ENCODE peak calls at places on chromosomes 16 and 17, in five cellular contexts. X is GM12865, F is epithelial cell of esophagus, P is lung, D is breast epithelium. J is an unnamed sample.
A peak's percentile ranks its signal among the peaks of the same experiment; 100 is the strongest.

GRCh38 chr16:88424536-88425230 is 28.4 kb upstream of the ZFPM1 start:
- DNase-seq in X (no peak), F (peak; percentile 15), P (no peak), D (no peak), J (no peak)

GRCh38 chr17:79950711-79951110 is 85.0 kb downstream of the TBC1D16 start:
- DNase-seq in X (no peak), F (no peak), P (no peak), D (peak; percentile 24), J (no peak)

GRCh38 chr16:65875362-65876199 is 490.9 kb upstream of the CDH5 start:
- DNase-seq in X (peak; percentile 23), F (peak; percentile 11), P (no peak), D (no peak), J (no peak)

GRCh38 chr17:36485805-36486203 is 677 bp upstream of the ZNHIT3 start:
- DNase-seq in X (peak; percentile 41), F (no peak), P (no peak), D (no peak), J (no peak)

GRCh38 chr16:52069866-52070265 is 477.1 kb downstream of the TOX3 start:
- DNase-seq in X (no peak), F (peak; percentile 54), P (no peak), D (no peak), J (peak; percentile 32)

GRCh38 chr16:8736123-8736680 is 61.2 kb downstream of the TMEM186 start:
- DNase-seq in X (no peak), F (no peak), P (no peak), D (no peak), J (no peak)

GRCh38 chr17:1882836-1883235 is 53.0 kb downstream of the RPA1 start:
- DNase-seq in X (peak; percentile 55), F (peak; percentile 46), P (no peak), D (no peak), J (no peak)

GRCh38 chr17:17892009-17892408 is 55.2 kb upstream of the SREBF1 start:
- DNase-seq in X (no peak), F (no peak), P (no peak), D (no peak), J (no peak)

GRCh38 chr17:32519769-32520701 is 33.2 kb downstream of the CDK5R1 start:
- DNase-seq in X (peak; percentile 65), F (peak; percentile 63), P (no peak), D (no peak), J (no peak)

GRCh38 chr17:4584125-4584834 is at the start of gene SMTNL2:
- DNase-seq in X (no peak), F (no peak), P (no peak), D (no peak), J (no peak)

GRCh38 chr17:4585203-4585939 is 1.0 kb downstream of the SMTNL2 start:
- DNase-seq in X (no peak), F (no peak), P (no peak), D (no peak), J (no peak)

GRCh38 chr17:4583796-4584124 is 569 bp upstream of the SMTNL2 start:
- DNase-seq in X (no peak), F (no peak), P (no peak), D (no peak), J (no peak)

GRCh38 chr17:4586043-4586442 is 1.7 kb downstream of the SMTNL2 start:
- DNase-seq in X (no peak), F (no peak), P (no peak), D (no peak), J (no peak)

GRCh38 chr17:4584835-4585187 is 482 bp downstream of the SMTNL2 start:
- DNase-seq in X (no peak), F (no peak), P (no peak), D (no peak), J (no peak)
- H3K4me3 ChIP-seq in X (no peak overlapping the region), F (no peak overlapping the region), P (no peak overlapping the region), D (peak overlapping the region; percentile 56), J (no peak overlapping the region)

GRCh38 chr17:41919840-41920579 is 1.3 kb upstream of the ACLY start:
- DNase-seq in X (no peak), F (peak; percentile 47), P (peak; percentile 59), D (no peak), J (peak; percentile 52)

GRCh38 chr17:41919165-41919817 is 540 bp upstream of the ACLY start:
- DNase-seq in X (no peak), F (peak; percentile 67), P (no peak), D (peak; percentile 59), J (peak; percentile 37)

GRCh38 chr17:41918392-41919164 is at the start of gene ACLY:
- DNase-seq in X (peak; percentile 97), F (peak; percentile 98), P (peak; percentile 97), D (peak; percentile 96), J (peak; percentile 88)

GRCh38 chr17:41917192-41917591 is 1.6 kb downstream of the ACLY start:
- DNase-seq in X (no peak), F (peak; percentile 34), P (no peak), D (no peak), J (peak; percentile 81)

DNA sequence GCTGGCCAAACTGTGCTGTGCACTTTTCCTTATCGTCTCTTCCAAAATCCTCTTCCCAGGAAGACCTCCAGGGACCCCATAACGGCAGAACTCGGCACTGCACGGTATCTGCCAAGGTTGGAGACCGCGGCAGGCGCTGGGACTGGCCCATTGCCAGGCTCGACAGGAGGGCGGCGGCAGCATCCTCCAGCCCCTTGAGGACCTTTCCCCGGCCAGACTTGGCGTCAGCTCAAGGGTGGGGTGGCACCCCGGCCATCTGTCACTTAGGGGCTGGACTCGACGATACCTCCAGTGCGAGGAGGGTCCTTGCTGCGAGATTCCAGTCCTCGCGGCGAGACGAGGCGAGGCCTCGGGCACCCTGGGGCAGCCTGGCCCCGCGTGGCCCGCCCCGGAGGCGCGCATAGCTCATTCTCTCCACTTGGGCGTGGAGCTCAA is 777 bp downstream of the ACLY start:
- DNase-seq in X (peak; percentile 49), F (peak; percentile 36), P (peak; percentile 60), D (peak; percentile 60), J (no peak)
- TF ChIP-seq CTCF in X (no peak), F (no peak), P (no peak), D (no peak), J (no peak)

DNA sequence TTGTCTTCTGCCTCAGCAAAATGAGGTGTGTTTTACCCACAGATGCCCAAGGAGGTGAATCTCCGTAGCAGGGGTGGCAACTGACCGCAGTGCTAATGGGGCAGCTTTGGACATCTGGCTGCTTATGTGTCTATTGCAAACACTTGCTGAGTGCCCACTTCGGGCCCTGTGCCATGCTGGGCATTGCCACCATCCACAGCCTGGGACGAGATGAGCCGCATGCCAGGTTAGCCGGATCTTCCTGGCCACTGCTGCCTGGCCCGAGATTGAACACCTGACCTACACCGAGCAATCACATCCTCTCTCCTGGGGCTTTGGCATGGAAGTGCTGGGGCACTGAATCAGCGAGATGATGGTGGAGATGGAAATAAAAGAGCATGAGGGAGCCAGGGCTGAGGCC is 238.7 kb downstream of the GSG1L start:
- DNase-seq in X (no peak), F (no peak), P (no peak), D (peak; percentile 28), J (no peak)
- H3K4me3 ChIP-seq in X (no peak overlapping the region), F (no peak overlapping the region), P (no peak overlapping the region), D (no peak overlapping the region), J (no peak overlapping the region)

DNA sequence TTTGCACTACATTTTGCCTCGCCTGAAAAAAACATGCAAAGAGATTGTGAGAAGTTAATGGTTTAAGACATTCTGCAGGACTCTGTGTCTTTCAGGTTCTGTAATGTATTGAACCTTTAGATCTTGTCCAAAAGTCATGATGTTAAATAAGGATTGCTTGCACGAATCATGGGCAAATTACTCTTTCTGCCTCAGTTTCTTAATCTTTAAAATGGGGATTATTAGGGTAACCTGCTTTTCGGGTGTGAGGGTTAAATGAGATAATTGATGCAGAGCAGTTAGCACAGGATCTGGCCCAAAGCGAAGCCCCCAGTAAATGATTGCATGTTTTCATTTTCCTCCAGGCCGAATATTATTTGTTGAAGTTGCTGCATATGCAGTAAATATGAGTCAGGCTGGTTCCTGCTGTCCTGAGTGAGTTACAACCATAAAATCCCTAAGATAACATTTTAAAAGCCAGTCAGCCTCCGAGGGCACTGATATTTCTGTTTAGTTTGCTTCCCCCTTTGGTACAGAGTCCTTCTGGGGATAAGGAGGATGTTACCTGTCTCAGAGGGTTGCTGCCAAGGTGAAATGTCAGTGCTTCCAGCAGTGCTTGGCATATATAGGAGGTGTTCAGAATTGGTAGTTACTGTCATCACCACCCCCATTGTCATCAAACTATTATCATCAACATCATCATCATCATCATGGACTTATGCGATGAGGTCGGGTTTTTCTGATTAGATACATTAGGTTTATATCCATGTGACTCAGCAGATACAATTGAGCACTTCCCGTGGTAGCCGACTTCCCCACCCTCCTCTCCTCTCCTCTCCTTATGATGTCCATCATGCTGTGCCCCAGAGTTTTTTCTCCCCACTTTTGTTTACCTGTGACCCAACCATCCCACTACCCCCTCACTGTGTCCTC is 20.6 kb upstream of the ARHGAP17 start:
- DNase-seq in X (no peak), F (no peak), P (no peak), D (no peak), J (no peak)
- TF ChIP-seq CTCF in X (no peak), F (no peak), P (no peak), D (no peak), J (no peak)

DNA sequence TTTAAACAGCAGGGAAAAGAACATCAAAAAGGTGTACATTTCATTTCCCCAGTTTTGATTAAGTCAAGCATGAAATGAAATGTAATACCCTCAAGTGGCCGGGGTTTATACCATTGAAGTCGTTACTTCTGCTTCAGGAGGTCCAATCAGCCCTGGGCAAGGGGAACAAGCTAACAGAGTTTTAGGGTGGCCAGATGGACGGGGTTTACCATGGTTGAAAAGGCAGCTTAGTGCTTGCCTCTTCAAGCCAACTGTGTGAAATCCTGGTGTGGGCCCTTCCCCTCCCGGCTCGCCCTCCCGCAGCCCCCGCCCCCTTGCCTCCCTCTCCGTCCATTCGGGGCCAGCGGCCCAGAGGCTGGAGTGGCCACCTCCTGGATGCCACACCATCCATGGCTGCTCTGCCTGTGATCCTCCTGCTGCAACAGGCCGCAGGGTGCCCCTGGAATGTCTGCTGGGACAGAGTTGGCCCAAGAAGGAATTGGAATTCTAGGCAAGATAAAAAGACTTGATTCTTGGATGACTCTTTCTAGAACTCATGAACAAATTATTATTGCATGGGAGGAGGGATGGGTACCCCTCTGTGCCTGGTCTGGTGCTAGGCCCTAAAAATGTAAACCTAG is 296.2 kb upstream of the IRX3 start:
- DNase-seq in X (no peak), F (no peak), P (no peak), D (no peak), J (no peak)
- H3K4me3 ChIP-seq in X (no peak overlapping the region), F (no peak overlapping the region), P (no peak overlapping the region), D (no peak overlapping the region), J (no peak overlapping the region)

DNA sequence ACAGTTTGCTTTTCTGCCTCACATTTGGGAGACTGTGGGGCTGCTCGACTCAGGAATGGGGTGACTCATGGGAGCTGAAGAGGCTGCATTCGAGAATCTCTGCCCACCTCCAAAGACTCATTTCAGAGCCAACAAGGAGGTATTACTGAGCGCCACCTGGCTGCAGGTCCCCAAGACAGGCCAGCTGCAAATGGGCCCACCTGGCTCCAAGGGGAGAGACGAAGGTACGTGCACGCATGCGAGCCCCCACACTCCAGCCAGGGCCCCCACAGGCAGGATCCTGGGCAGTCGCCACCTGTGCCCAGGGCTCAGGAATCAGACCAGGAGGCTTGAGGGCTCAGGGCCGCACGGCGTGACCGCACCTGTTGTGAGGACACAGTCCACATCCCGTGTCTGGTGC is 6.0 kb downstream of the HAGHL start:
- DNase-seq in X (no peak), F (no peak), P (no peak), D (no peak), J (no peak)
- TF ChIP-seq CTCF in X (no peak), F (no peak), P (no peak), D (no peak), J (no peak)

DNA sequence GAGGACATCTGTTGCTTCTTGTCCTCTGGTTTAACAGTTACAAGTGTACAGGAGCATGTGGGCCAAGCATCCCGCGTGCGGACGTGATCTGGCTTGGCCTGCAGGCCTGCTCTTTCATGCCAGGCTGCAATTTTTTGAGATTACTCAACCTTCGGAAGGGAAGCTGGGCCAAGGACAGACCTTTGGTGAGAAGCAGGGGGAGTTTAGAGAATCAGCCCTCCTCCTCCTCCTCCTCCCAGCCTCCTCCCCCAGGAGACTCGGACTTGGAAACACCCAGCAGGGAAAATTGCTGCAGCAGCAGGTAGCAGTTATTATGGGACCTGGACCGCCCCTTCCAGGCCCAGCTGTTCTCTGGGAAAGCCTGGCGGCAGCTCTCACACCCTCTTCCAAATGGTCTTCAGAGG is 5.1 kb upstream of the KLHL36 start:
- DNase-seq in X (no peak), F (peak; percentile 92), P (peak; percentile 53), D (no peak), J (no peak)
- H3K4me3 ChIP-seq in X (no peak overlapping the region), F (no peak overlapping the region), P (no peak overlapping the region), D (no peak overlapping the region), J (no peak overlapping the region)

J was measured in LNCaP clone FGC.